ENCODE peak calls at places on chromosomes 16 and 17, in five cellular contexts. N is NCI-H1436, D is nephron progenitor cell, U is GM12891, O is mammary epithelial cell. K is an unnamed sample.

GRCh38 chr16:70161350-70161749 is 12.2 kb upstream of the CLEC18C start:
- DNase-seq in N (no peak), D (no peak), U (no peak), O (no peak), K (no peak)

GRCh38 chr17:44940321-44940720 is 7.3 kb downstream of the KIF18B start:
- DNase-seq in N (no peak), D (no peak), U (no peak), O (peak), K (no peak)

GRCh38 chr17:74134991-74135390 is 68.5 kb upstream of the RPL38 start:
- DNase-seq in N (no peak), D (no peak), U (no peak), O (no peak), K (no peak)

GRCh38 chr17:44375196-44376017 is 11.8 kb upstream of the FAM171A2 start:
- DNase-seq in N (no peak), D (no peak), U (no peak), O (no peak), K (no peak)

GRCh38 chr16:1333149-1333812 is at the start of gene BAIAP3:
- DNase-seq in N (no peak), D (peak), U (peak), O (no peak), K (peak)

GRCh38 chr17:39794249-39794970 is 56.7 kb downstream of the GRB7 start:
- DNase-seq in N (no peak), D (no peak), U (no peak), O (no peak), K (no peak)

GRCh38 chr17:16968786-16969185 is 3.1 kb downstream of the TNFRSF13B start:
- DNase-seq in N (no peak), D (no peak), U (no peak), O (no peak), K (no peak)

GRCh38 chr17:65930140-65930715 is 261.7 kb downstream of the CEP112 start:
- DNase-seq in N (no peak), D (no peak), U (no peak), O (no peak), K (no peak)

GRCh38 chr16:590165-590874 is 454 bp downstream of the RAB40C start:
- DNase-seq in N (no peak), D (no peak), U (no peak), O (peak), K (peak)

GRCh38 chr16:87955302-87956168 is 4.3 kb downstream of the BANP start:
- DNase-seq in N (no peak), D (no peak), U (no peak), O (no peak), K (no peak)

GRCh38 chr16:15906439-15906838 is 18.0 kb upstream of the CEP20 start:
- DNase-seq in N (no peak), D (no peak), U (no peak), O (no peak), K (no peak)

GRCh38 chr16:20944861-20945390 is 44.4 kb downstream of the LYRM1 start:
- DNase-seq in N (no peak), D (no peak), U (no peak), O (peak), K (no peak)

GRCh38 chr17:83090424-83091256 is 11.2 kb downstream of the METRNL start:
- DNase-seq in N (no peak), D (no peak), U (no peak), O (no peak), K (no peak)

GRCh38 chr16:1786242-1787055 is 3.7 kb downstream of the NUBP2 start:
- DNase-seq in N (no peak), D (peak), U (no peak), O (no peak), K (no peak)

GRCh38 chr17:17740627-17741237 is 59.5 kb downstream of the RAI1 start:
- DNase-seq in N (no peak), D (no peak), U (no peak), O (peak), K (peak)

GRCh38 chr16:80009971-80010659 is 409.6 kb upstream of the MAF start:
- DNase-seq in N (no peak), D (no peak), U (no peak), O (no peak), K (no peak)